ENCODE peak calls at places on chromosomes 6 and 20, in six cellular contexts. One of them, this sample, is unnamed.

GRCh38 chr6:91149914-91150674 is 563.2 kb upstream of the MAP3K7 start:
- DNase-seq in AG08395: no peak
- DNase-seq in progenitor cell of endocrine pancreas: no peak
- DNase-seq in stimulated activated CD8-positive, alpha-beta memory T cell treated with anti-CD3 and anti-CD28 coated beads, Interleukin-15, amount 100 ng/mL, for 1 hour: no peak
- DNase-seq in GDM1: no peak
- DNase-seq in NCI-H748 treated with DMSO at 0.1 percent for 48 hours: no peak
- DNase-seq in this sample: no peak

GRCh38 chr6:165716886-165717285 is 53.8 kb upstream of the PDE10A start:
- DNase-seq in AG08395: no peak
- DNase-seq in progenitor cell of endocrine pancreas: no peak
- DNase-seq in NCI-H748 treated with DMSO at 0.1 percent for 48 hours: no peak
- DNase-seq in GDM1: no peak
- DNase-seq in stimulated activated CD8-positive, alpha-beta memory T cell treated with anti-CD3 and anti-CD28 coated beads, Interleukin-15, amount 100 ng/mL, for 1 hour: no peak
- DNase-seq in this sample: no peak

GRCh38 chr6:31058128-31058894 is 48.0 kb downstream of the MUC22 start:
- DNase-seq in stimulated activated CD8-positive, alpha-beta memory T cell treated with anti-CD3 and anti-CD28 coated beads, Interleukin-15, amount 100 ng/mL, for 1 hour: no peak
- DNase-seq in progenitor cell of endocrine pancreas: no peak
- DNase-seq in AG08395: peak; percentile 88
- DNase-seq in NCI-H748 treated with DMSO at 0.1 percent for 48 hours: peak; percentile 16
- DNase-seq in GDM1: no peak
- DNase-seq in this sample: peak; percentile 91

GRCh38 chr6:89148016-89148750 is 2.3 kb downstream of the PM20D2 start:
- DNase-seq in progenitor cell of endocrine pancreas: no peak
- DNase-seq in AG08395: no peak
- DNase-seq in stimulated activated CD8-positive, alpha-beta memory T cell treated with anti-CD3 and anti-CD28 coated beads, Interleukin-15, amount 100 ng/mL, for 1 hour: no peak
- DNase-seq in NCI-H748 treated with DMSO at 0.1 percent for 48 hours: no peak
- DNase-seq in GDM1: no peak
- DNase-seq in this sample: no peak

GRCh38 chr6:133553652-133554051 is 312.5 kb downstream of the EYA4 start:
- DNase-seq in NCI-H748 treated with DMSO at 0.1 percent for 48 hours: peak; percentile 12
- DNase-seq in AG08395: peak; percentile 50
- DNase-seq in progenitor cell of endocrine pancreas: no peak
- DNase-seq in GDM1: no peak
- DNase-seq in stimulated activated CD8-positive, alpha-beta memory T cell treated with anti-CD3 and anti-CD28 coated beads, Interleukin-15, amount 100 ng/mL, for 1 hour: no peak
- DNase-seq in this sample: no peak

GRCh38 chr20:25053207-25054132 is 4.5 kb downstream of the ACSS1 start:
- DNase-seq in stimulated activated CD8-positive, alpha-beta memory T cell treated with anti-CD3 and anti-CD28 coated beads, Interleukin-15, amount 100 ng/mL, for 1 hour: no peak
- DNase-seq in GDM1: peak; percentile 34
- DNase-seq in NCI-H748 treated with DMSO at 0.1 percent for 48 hours: no peak
- DNase-seq in progenitor cell of endocrine pancreas: no peak
- DNase-seq in AG08395: peak; percentile 48
- DNase-seq in this sample: no peak

GRCh38 chr6:108848116-108848868 is at the start of gene ARMC2:
- DNase-seq in NCI-H748 treated with DMSO at 0.1 percent for 48 hours: peak; percentile 89
- DNase-seq in stimulated activated CD8-positive, alpha-beta memory T cell treated with anti-CD3 and anti-CD28 coated beads, Interleukin-15, amount 100 ng/mL, for 1 hour: peak; percentile 68
- DNase-seq in AG08395: peak; percentile 98
- DNase-seq in progenitor cell of endocrine pancreas: peak; percentile 94
- DNase-seq in GDM1: peak; percentile 85
- DNase-seq in this sample: peak; percentile 34

GRCh38 chr6:81241717-81242116 is 510.8 kb downstream of the TENT5A start:
- DNase-seq in AG08395: peak; percentile 23
- DNase-seq in GDM1: no peak
- DNase-seq in NCI-H748 treated with DMSO at 0.1 percent for 48 hours: peak; percentile 24
- DNase-seq in progenitor cell of endocrine pancreas: no peak
- DNase-seq in stimulated activated CD8-positive, alpha-beta memory T cell treated with anti-CD3 and anti-CD28 coated beads, Interleukin-15, amount 100 ng/mL, for 1 hour: no peak
- DNase-seq in this sample: no peak

GRCh38 chr6:159125977-159126376 is 43.2 kb upstream of the FNDC1 start:
- DNase-seq in GDM1: no peak
- DNase-seq in progenitor cell of endocrine pancreas: no peak
- DNase-seq in NCI-H748 treated with DMSO at 0.1 percent for 48 hours: no peak
- DNase-seq in AG08395: peak; percentile 46
- DNase-seq in stimulated activated CD8-positive, alpha-beta memory T cell treated with anti-CD3 and anti-CD28 coated beads, Interleukin-15, amount 100 ng/mL, for 1 hour: no peak
- DNase-seq in this sample: no peak

GRCh38 chr6:56022678-56023077 is 147.3 kb upstream of the BMP5 start:
- DNase-seq in AG08395: no peak
- DNase-seq in GDM1: no peak
- DNase-seq in stimulated activated CD8-positive, alpha-beta memory T cell treated with anti-CD3 and anti-CD28 coated beads, Interleukin-15, amount 100 ng/mL, for 1 hour: no peak
- DNase-seq in NCI-H748 treated with DMSO at 0.1 percent for 48 hours: no peak
- DNase-seq in progenitor cell of endocrine pancreas: no peak
- DNase-seq in this sample: no peak

GRCh38 chr20:58293453-58293852 is 16.1 kb upstream of the RAB22A start:
- DNase-seq in stimulated activated CD8-positive, alpha-beta memory T cell treated with anti-CD3 and anti-CD28 coated beads, Interleukin-15, amount 100 ng/mL, for 1 hour: no peak
- DNase-seq in GDM1: no peak
- DNase-seq in progenitor cell of endocrine pancreas: no peak
- DNase-seq in AG08395: no peak
- DNase-seq in NCI-H748 treated with DMSO at 0.1 percent for 48 hours: no peak
- DNase-seq in this sample: no peak

GRCh38 chr6:25880601-25881000 is 6.6 kb upstream of the SLC17A3 start:
- DNase-seq in NCI-H748 treated with DMSO at 0.1 percent for 48 hours: no peak
- DNase-seq in AG08395: no peak
- DNase-seq in stimulated activated CD8-positive, alpha-beta memory T cell treated with anti-CD3 and anti-CD28 coated beads, Interleukin-15, amount 100 ng/mL, for 1 hour: no peak
- DNase-seq in progenitor cell of endocrine pancreas: no peak
- DNase-seq in GDM1: no peak
- DNase-seq in this sample: no peak

GRCh38 chr6:30876039-30876730 is 8.1 kb upstream of the DDR1 start:
- DNase-seq in GDM1: no peak
- DNase-seq in progenitor cell of endocrine pancreas: no peak
- DNase-seq in stimulated activated CD8-positive, alpha-beta memory T cell treated with anti-CD3 and anti-CD28 coated beads, Interleukin-15, amount 100 ng/mL, for 1 hour: no peak
- DNase-seq in NCI-H748 treated with DMSO at 0.1 percent for 48 hours: no peak
- DNase-seq in AG08395: peak; percentile 49
- DNase-seq in this sample: no peak

GRCh38 chr6:11556308-11556707 is 18.8 kb downstream of the TMEM170B start:
- DNase-seq in GDM1: no peak
- DNase-seq in AG08395: no peak
- DNase-seq in stimulated activated CD8-positive, alpha-beta memory T cell treated with anti-CD3 and anti-CD28 coated beads, Interleukin-15, amount 100 ng/mL, for 1 hour: no peak
- DNase-seq in progenitor cell of endocrine pancreas: no peak
- DNase-seq in NCI-H748 treated with DMSO at 0.1 percent for 48 hours: no peak
- DNase-seq in this sample: no peak

GRCh38 chr6:53484409-53485280 is 60.3 kb downstream of the GCLC start:
- DNase-seq in AG08395: peak; percentile 50
- DNase-seq in progenitor cell of endocrine pancreas: peak; percentile 38
- DNase-seq in NCI-H748 treated with DMSO at 0.1 percent for 48 hours: peak; percentile 87
- DNase-seq in stimulated activated CD8-positive, alpha-beta memory T cell treated with anti-CD3 and anti-CD28 coated beads, Interleukin-15, amount 100 ng/mL, for 1 hour: peak; percentile 66
- DNase-seq in GDM1: peak; percentile 37
- DNase-seq in this sample: peak; percentile 14